ENCODE peak calls at places on chromosomes 7 and 10, in ten cellular contexts. A is transverse colon, K is trophoblast cell, E is fibroblast of villous mesenchyme, Y is right lobe of liver, Q is mesendoderm, J is body of pancreas, M is mesenchymal stem cell, R is neuronal stem cell, S is GM23248. U is an unnamed sample.

GRCh38 chr7:131190146-131190545 is 137.5 kb upstream of the MKLN1 start:
- DNase-seq in A (no peak), K (peak; percentile 28), E (peak; percentile 91), Y (no peak), Q (peak; percentile 95), J (no peak), M (peak; percentile 82), R (no peak), S (peak; percentile 69), U (no peak)

GRCh38 chr10:30348378-30348776 is 701 bp downstream of the MTPAP start:
- DNase-seq in A (no peak), K (no peak), E (no peak), Y (no peak), Q (no peak), J (no peak), M (no peak), R (no peak), S (peak; percentile 33), U (no peak)

GRCh38 chr10:93199221-93199681 is 125.6 kb downstream of the CYP26A1 start:
- DNase-seq in A (peak; percentile 74), K (no peak), E (peak; percentile 71), Y (peak; percentile 86), Q (no peak), J (peak; percentile 34), M (peak; percentile 83), R (no peak), S (peak; percentile 63), U (no peak)

GRCh38 chr7:28151965-28152364 is 28.6 kb downstream of the JAZF1 start:
- DNase-seq in A (no peak), K (no peak), E (peak; percentile 68), Y (no peak), Q (no peak), J (no peak), M (peak; percentile 30), R (no peak), S (peak; percentile 54), U (peak; percentile 40)

GRCh38 chr7:100162874-100163533 is 4.5 kb upstream of the TRAPPC14 start:
- DNase-seq in A (peak; percentile 80), K (peak; percentile 92), E (no peak), Y (no peak), Q (peak; percentile 76), J (no peak), M (no peak), R (no peak), S (no peak), U (no peak)

GRCh38 chr10:83736008-83736407 is 403.3 kb upstream of the GHITM start:
- DNase-seq in A (no peak), K (no peak), E (no peak), Y (no peak), Q (no peak), J (no peak), M (no peak), R (no peak), S (no peak), U (no peak)

GRCh38 chr7:96719164-96719563 is 9.5 kb upstream of the SEM1 start:
- DNase-seq in A (no peak), K (no peak), E (no peak), Y (no peak), Q (no peak), J (no peak), M (no peak), R (no peak), S (no peak), U (no peak)

GRCh38 chr7:150988230-150989226 is 2.3 kb upstream of the NOS3 start:
- DNase-seq in A (peak; percentile 61), K (no peak), E (peak; percentile 48), Y (peak; percentile 65), Q (peak; percentile 82), J (peak; percentile 48), M (peak; percentile 59), R (peak; percentile 84), S (peak; percentile 43), U (peak; percentile 70)

GRCh38 chr10:127462643-127463295 is 86.3 kb upstream of the NPS start:
- DNase-seq in A (no peak), K (no peak), E (no peak), Y (no peak), Q (no peak), J (no peak), M (no peak), R (no peak), S (no peak), U (no peak)

GRCh38 chr7:29565186-29565540 is 1.5 kb downstream of the PRR15 start:
- DNase-seq in A (no peak), K (no peak), E (peak; percentile 36), Y (no peak), Q (no peak), J (no peak), M (no peak), R (no peak), S (peak; percentile 60), U (no peak)

DNA sequence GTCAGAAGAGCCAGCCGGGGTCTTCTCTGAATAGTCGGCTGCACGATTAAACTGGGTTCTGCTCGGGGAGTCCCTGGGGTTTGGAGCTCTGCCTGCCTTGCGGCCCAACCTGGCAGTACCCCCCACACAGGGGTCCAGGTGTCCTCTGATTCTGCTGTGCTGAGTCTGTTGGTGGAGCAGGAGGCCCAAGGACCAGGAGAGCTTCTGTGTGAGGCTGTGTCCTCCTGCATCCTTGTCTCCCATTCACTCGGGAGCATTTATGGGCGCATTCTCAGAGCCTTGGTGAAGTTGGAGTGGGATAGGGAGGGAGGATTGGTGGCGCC is 14.2 kb downstream of the INPP5A start:
- DNase-seq in A (no peak), K (no peak), E (no peak), Y (no peak), Q (no peak), J (no peak), M (no peak), R (no peak), S (no peak), U (no peak)
- H3K4me3 ChIP-seq in A (no peak overlapping the region), K (no peak overlapping the region), E (no peak overlapping the region), Y (no peak overlapping the region), Q (no peak overlapping the region), J (no peak overlapping the region), M (no peak overlapping the region), R (no peak overlapping the region), S (no peak overlapping the region), U (no peak overlapping the region)

GRCh38 chr7:107108951-107109350 is 59.9 kb upstream of the HBP1 start:
- DNase-seq in A (no peak), K (no peak), E (no peak), Y (no peak), Q (no peak), J (no peak), M (peak; percentile 51), R (no peak), S (no peak), U (no peak)

GRCh38 chr7:107100824-107101223 is 56.3 kb downstream of the PRKAR2B start:
- DNase-seq in A (no peak), K (no peak), E (no peak), Y (no peak), Q (no peak), J (no peak), M (no peak), R (no peak), S (no peak), U (no peak)

GRCh38 chr7:107105591-107106245 is 61.2 kb downstream of the PRKAR2B start:
- DNase-seq in A (no peak), K (peak; percentile 52), E (no peak), Y (no peak), Q (peak; percentile 65), J (no peak), M (peak; percentile 32), R (no peak), S (no peak), U (no peak)

DNA sequence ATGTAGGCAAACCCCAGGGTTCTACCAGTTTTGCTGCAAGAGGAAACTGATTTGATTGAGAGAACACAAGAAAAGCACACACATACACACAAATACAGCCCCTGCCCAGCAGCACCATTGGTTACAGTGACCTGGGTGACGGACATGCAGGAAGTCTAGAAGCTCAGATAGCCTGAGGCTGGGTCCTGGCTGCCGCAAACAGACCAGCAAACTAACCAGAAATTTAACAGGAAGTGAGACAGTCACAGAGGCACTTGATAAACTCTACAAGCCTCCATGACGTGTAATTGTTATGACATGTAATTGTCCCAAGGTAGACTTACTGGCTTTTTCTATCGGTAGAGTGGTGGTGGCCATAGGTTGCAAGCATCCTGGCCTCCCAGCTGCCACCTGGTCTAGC is 58.9 kb downstream of the PRKAR2B start:
- DNase-seq in A (no peak), K (peak; percentile 94), E (no peak), Y (no peak), Q (peak; percentile 83), J (no peak), M (peak; percentile 75), R (no peak), S (no peak), U (no peak)
- H3K4me3 ChIP-seq in A (no peak overlapping the region), K (no peak overlapping the region), E (no peak overlapping the region), Y (no peak overlapping the region), Q (no peak overlapping the region), J (no peak overlapping the region), M (no peak overlapping the region), R (no peak overlapping the region), S (no peak overlapping the region), U (no peak overlapping the region)

DNA sequence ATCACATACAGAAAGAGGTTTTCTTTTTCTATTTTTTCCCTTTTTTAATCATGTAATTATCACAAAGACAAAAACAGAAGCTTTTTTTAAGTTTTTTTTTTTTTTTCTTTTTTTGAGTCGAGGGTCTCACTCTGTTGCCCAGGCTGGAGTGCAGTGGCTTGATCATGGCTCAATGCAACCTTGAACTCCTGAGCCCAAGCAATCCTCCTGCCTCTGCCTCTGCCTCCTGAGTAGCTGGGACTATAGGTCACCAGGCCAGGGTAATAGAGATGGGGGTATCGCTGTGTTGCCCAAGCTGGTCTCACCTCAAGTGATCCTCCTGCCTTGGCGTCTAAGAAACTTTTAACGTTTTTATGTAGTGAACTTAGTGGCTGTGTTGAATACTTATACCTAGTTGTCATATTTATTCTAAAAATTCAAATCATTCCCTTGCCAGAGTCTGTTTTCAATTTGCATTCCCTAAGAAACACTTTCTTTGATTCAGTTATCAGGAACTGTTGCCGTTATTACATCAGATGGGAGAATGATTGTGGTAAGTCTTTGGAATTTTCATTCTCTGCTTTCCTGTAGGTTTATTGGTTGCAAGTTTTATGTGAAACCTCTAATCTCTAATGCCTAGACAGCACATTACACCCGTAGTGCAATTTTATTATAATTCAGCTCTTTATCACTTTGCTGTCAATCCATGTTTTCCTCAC is 1.3 kb downstream of the LSM8 start:
- DNase-seq in A (no peak), K (no peak), E (peak; percentile 68), Y (no peak), Q (peak; percentile 10), J (no peak), M (peak; percentile 22), R (no peak), S (peak; percentile 58), U (no peak)
- H3K4me3 ChIP-seq in A (no peak overlapping the region), K (peak overlapping the region; percentile 33), E (peak overlapping the region; percentile 92), Y (peak overlapping the region; percentile 60), Q (no peak overlapping the region), J (no peak overlapping the region), M (no peak overlapping the region), R (peak overlapping the region; percentile 83), S (peak overlapping the region; percentile 93), U (no peak overlapping the region)

GRCh38 chr10:57247271-57247670 is 886.2 kb upstream of the ZWINT start:
- DNase-seq in A (no peak), K (no peak), E (no peak), Y (no peak), Q (peak; percentile 2), J (no peak), M (no peak), R (no peak), S (no peak), U (no peak)
- H3K4me3 ChIP-seq in A (no peak overlapping the region), K (no peak overlapping the region), E (no peak overlapping the region), Y (no peak overlapping the region), Q (no peak overlapping the region), J (no peak overlapping the region), M (no peak overlapping the region), R (no peak overlapping the region), S (no peak overlapping the region), U (no peak overlapping the region)

U was measured in CD4-positive, alpha-beta memory T cell.